ENCODE peak calls at places on chromosome 11, in eight cellular contexts. One of them, this sample, is unnamed. For H3K4me1, the result is how much of the 10 kb centered on the place peaks cover.

GRCh38 chr11:92854952-92855351 is 114.5 kb upstream of the MTNR1B start:
- DNase-seq in CD8-positive, alpha-beta T cell: no peak
- DNase-seq in H9: no peak
- DNase-seq in effector memory CD4-positive, alpha-beta T cell: no peak
- DNase-seq in fibroblast of lung: peak
- DNase-seq in CD8-positive, alpha-beta memory T cell: no peak
- DNase-seq in prostate gland: no peak
- DNase-seq in tibial nerve: no peak
- DNase-seq in this sample: no peak

GRCh38 chr11:117900720-117901440 is 24.4 kb upstream of the FXYD6 start:
- DNase-seq in fibroblast of lung: no peak
- DNase-seq in prostate gland: no peak
- DNase-seq in CD8-positive, alpha-beta T cell: no peak
- DNase-seq in tibial nerve: no peak
- DNase-seq in H9: no peak
- DNase-seq in effector memory CD4-positive, alpha-beta T cell: no peak
- DNase-seq in CD8-positive, alpha-beta memory T cell: no peak
- DNase-seq in this sample: peak

GRCh38 chr11:122229078-122229477 is 113.1 kb upstream of the BLID start:
- DNase-seq in H9: no peak
- DNase-seq in fibroblast of lung: peak
- DNase-seq in tibial nerve: no peak
- DNase-seq in CD8-positive, alpha-beta T cell: no peak
- DNase-seq in CD8-positive, alpha-beta memory T cell: no peak
- DNase-seq in effector memory CD4-positive, alpha-beta T cell: no peak
- DNase-seq in prostate gland: no peak
- DNase-seq in this sample: no peak

GRCh38 chr11:73194593-73194992 is 23.5 kb upstream of the P2RY2 start:
- DNase-seq in prostate gland: peak
- DNase-seq in CD8-positive, alpha-beta T cell: no peak
- DNase-seq in tibial nerve: no peak
- DNase-seq in H9: no peak
- DNase-seq in effector memory CD4-positive, alpha-beta T cell: no peak
- DNase-seq in fibroblast of lung: no peak
- DNase-seq in CD8-positive, alpha-beta memory T cell: no peak
- DNase-seq in this sample: no peak

GRCh38 chr11:79253280-79253679 is 187.6 kb downstream of the TENM4 start:
- DNase-seq in tibial nerve: no peak
- DNase-seq in prostate gland: no peak
- DNase-seq in CD8-positive, alpha-beta memory T cell: no peak
- DNase-seq in effector memory CD4-positive, alpha-beta T cell: no peak
- DNase-seq in fibroblast of lung: no peak
- DNase-seq in CD8-positive, alpha-beta T cell: no peak
- DNase-seq in H9: no peak
- DNase-seq in this sample: no peak

GRCh38 chr11:13223112-13223511 is 54.5 kb upstream of the BMAL1 start:
- DNase-seq in CD8-positive, alpha-beta T cell: no peak
- DNase-seq in prostate gland: no peak
- DNase-seq in fibroblast of lung: no peak
- DNase-seq in CD8-positive, alpha-beta memory T cell: no peak
- DNase-seq in H9: no peak
- DNase-seq in effector memory CD4-positive, alpha-beta T cell: no peak
- DNase-seq in tibial nerve: no peak
- DNase-seq in this sample: no peak

GRCh38 chr11:134951305-134951700 is 539.3 kb upstream of the B3GAT1 start:
- DNase-seq in fibroblast of lung: peak
- DNase-seq in CD8-positive, alpha-beta memory T cell: no peak
- DNase-seq in CD8-positive, alpha-beta T cell: no peak
- DNase-seq in tibial nerve: no peak
- DNase-seq in H9: no peak
- DNase-seq in prostate gland: no peak
- DNase-seq in effector memory CD4-positive, alpha-beta T cell: no peak
- DNase-seq in this sample: no peak

GRCh38 chr11:45847908-45848316 is 637 bp downstream of the CRY2 start:
- DNase-seq in H9: peak
- DNase-seq in effector memory CD4-positive, alpha-beta T cell: peak
- DNase-seq in tibial nerve: no peak
- DNase-seq in fibroblast of lung: peak
- DNase-seq in CD8-positive, alpha-beta memory T cell: peak
- DNase-seq in prostate gland: peak
- DNase-seq in CD8-positive, alpha-beta T cell: no peak
- DNase-seq in this sample: peak

GRCh38 chr11:75267171-75267970 is 26.8 kb downstream of the TPBGL start:
- DNase-seq in effector memory CD4-positive, alpha-beta T cell: no peak
- DNase-seq in H9: no peak
- DNase-seq in fibroblast of lung: no peak
- DNase-seq in tibial nerve: no peak
- DNase-seq in prostate gland: no peak
- DNase-seq in CD8-positive, alpha-beta T cell: no peak
- DNase-seq in CD8-positive, alpha-beta memory T cell: no peak
- DNase-seq in this sample: peak

GRCh38 chr11:129766858-129767604 is 48.6 kb upstream of the TMEM45B start:
- DNase-seq in prostate gland: no peak
- DNase-seq in CD8-positive, alpha-beta memory T cell: no peak
- DNase-seq in tibial nerve: no peak
- DNase-seq in effector memory CD4-positive, alpha-beta T cell: no peak
- DNase-seq in CD8-positive, alpha-beta T cell: no peak
- DNase-seq in H9: peak
- DNase-seq in fibroblast of lung: peak
- DNase-seq in this sample: no peak

GRCh38 chr11:72015511-72016061 is 16.9 kb downstream of the IL18BP start:
- DNase-seq in fibroblast of lung: peak
- DNase-seq in H9: peak
- DNase-seq in CD8-positive, alpha-beta T cell: no peak
- DNase-seq in effector memory CD4-positive, alpha-beta T cell: no peak
- DNase-seq in tibial nerve: no peak
- DNase-seq in CD8-positive, alpha-beta memory T cell: no peak
- DNase-seq in prostate gland: no peak
- DNase-seq in this sample: peak

GRCh38 chr11:45593992-45594391 is 71.4 kb downstream of the CHST1 start:
- DNase-seq in effector memory CD4-positive, alpha-beta T cell: no peak
- DNase-seq in fibroblast of lung: no peak
- DNase-seq in CD8-positive, alpha-beta T cell: no peak
- DNase-seq in prostate gland: no peak
- DNase-seq in H9: no peak
- DNase-seq in tibial nerve: no peak
- DNase-seq in CD8-positive, alpha-beta memory T cell: no peak
- DNase-seq in this sample: no peak

GRCh38 chr11:62792193-62792575 is 378 bp upstream of the TMEM223 start:
- DNase-seq in effector memory CD4-positive, alpha-beta T cell: no peak
- DNase-seq in CD8-positive, alpha-beta memory T cell: no peak
- DNase-seq in tibial nerve: no peak
- DNase-seq in H9: peak
- DNase-seq in fibroblast of lung: peak
- DNase-seq in prostate gland: no peak
- DNase-seq in CD8-positive, alpha-beta T cell: no peak
- DNase-seq in this sample: no peak

GRCh38 chr11:35335226-35335625 is 84.1 kb downstream of the SLC1A2 start:
- DNase-seq in CD8-positive, alpha-beta T cell: no peak
- DNase-seq in effector memory CD4-positive, alpha-beta T cell: no peak
- DNase-seq in H9: no peak
- DNase-seq in fibroblast of lung: no peak
- DNase-seq in tibial nerve: no peak
- DNase-seq in CD8-positive, alpha-beta memory T cell: no peak
- DNase-seq in prostate gland: no peak
- DNase-seq in this sample: no peak

GRCh38 chr11:65424200-65425104 is 1.9 kb downstream of the NEAT1 start:
- DNase-seq in H9: no peak
- DNase-seq in tibial nerve: no peak
- DNase-seq in CD8-positive, alpha-beta memory T cell: no peak
- DNase-seq in fibroblast of lung: peak
- DNase-seq in CD8-positive, alpha-beta T cell: peak
- DNase-seq in prostate gland: no peak
- DNase-seq in effector memory CD4-positive, alpha-beta T cell: peak
- DNase-seq in this sample: peak

GRCh38 chr11:1739576-1739975 is 10.8 kb downstream of the IFITM10 start:
- DNase-seq in H9: no peak
- DNase-seq in CD8-positive, alpha-beta T cell: no peak
- DNase-seq in effector memory CD4-positive, alpha-beta T cell: no peak
- DNase-seq in tibial nerve: no peak
- DNase-seq in CD8-positive, alpha-beta memory T cell: no peak
- DNase-seq in prostate gland: no peak
- DNase-seq in fibroblast of lung: no peak
- DNase-seq in this sample: peak

GRCh38 chr11:109644158-109644557 is 222.2 kb downstream of the C11orf87 start:
- DNase-seq in prostate gland: no peak
- DNase-seq in effector memory CD4-positive, alpha-beta T cell: no peak
- DNase-seq in H9: no peak
- DNase-seq in CD8-positive, alpha-beta T cell: no peak
- DNase-seq in tibial nerve: no peak
- DNase-seq in fibroblast of lung: peak
- DNase-seq in CD8-positive, alpha-beta memory T cell: no peak
- DNase-seq in this sample: no peak

GRCh38 chr11:119590651-119591308 is 138.2 kb downstream of the NECTIN1 start:
- DNase-seq in H9: peak
- DNase-seq in tibial nerve: no peak
- DNase-seq in prostate gland: peak
- DNase-seq in fibroblast of lung: peak
- DNase-seq in effector memory CD4-positive, alpha-beta T cell: no peak
- DNase-seq in CD8-positive, alpha-beta memory T cell: no peak
- DNase-seq in CD8-positive, alpha-beta T cell: no peak
- DNase-seq in this sample: no peak

GRCh38 chr11:77592727-77593126 is 3.0 kb downstream of the AQP11 start:
- DNase-seq in tibial nerve: no peak
- DNase-seq in CD8-positive, alpha-beta T cell: no peak
- DNase-seq in effector memory CD4-positive, alpha-beta T cell: no peak
- DNase-seq in fibroblast of lung: no peak
- DNase-seq in prostate gland: no peak
- DNase-seq in H9: no peak
- DNase-seq in CD8-positive, alpha-beta memory T cell: no peak
- DNase-seq in this sample: no peak

DNA sequence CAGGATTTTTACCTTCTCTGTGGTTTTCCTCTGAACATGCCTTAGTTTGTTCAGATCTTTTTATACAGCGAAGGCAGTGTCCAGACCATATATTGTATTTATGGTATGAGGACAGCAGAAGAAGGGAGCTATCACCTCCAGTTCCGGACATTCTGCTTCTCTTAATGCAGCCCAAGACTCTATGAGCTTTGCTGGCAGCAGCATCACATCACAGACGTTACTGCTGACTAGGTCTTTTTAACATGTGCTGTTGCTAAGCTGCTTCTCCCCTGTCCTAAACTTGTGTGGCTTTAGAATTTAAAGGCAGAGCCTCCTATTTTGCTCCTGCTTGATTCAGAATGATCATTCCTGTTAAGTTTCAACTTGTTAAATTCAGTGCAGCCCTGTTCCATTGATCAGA is 13.4 kb downstream of the MICAL2 start:
- DNase-seq in effector memory CD4-positive, alpha-beta T cell: no peak
- DNase-seq in fibroblast of lung: no peak
- DNase-seq in prostate gland: no peak
- DNase-seq in CD8-positive, alpha-beta T cell: no peak
- DNase-seq in CD8-positive, alpha-beta memory T cell: no peak
- DNase-seq in H9: no peak
- DNase-seq in tibial nerve: no peak
- DNase-seq in this sample: no peak
- H3K27ac ChIP-seq in effector memory CD4-positive, alpha-beta T cell: no peak
- H3K27ac ChIP-seq in fibroblast of lung: peak
- H3K27ac ChIP-seq in prostate gland: no peak
- H3K27ac ChIP-seq in CD8-positive, alpha-beta T cell: no peak
- H3K27ac ChIP-seq in CD8-positive, alpha-beta memory T cell: peak
- H3K27ac ChIP-seq in H9: no peak
- H3K27ac ChIP-seq in tibial nerve: peak
- H3K27ac ChIP-seq in this sample: peak

GRCh38 chr11:63875506-63875905 is 36.6 kb downstream of the MARK2 start:
- DNase-seq in H9: no peak
- DNase-seq in effector memory CD4-positive, alpha-beta T cell: no peak
- DNase-seq in CD8-positive, alpha-beta memory T cell: no peak
- DNase-seq in tibial nerve: no peak
- DNase-seq in CD8-positive, alpha-beta T cell: no peak
- DNase-seq in fibroblast of lung: no peak
- DNase-seq in prostate gland: no peak
- DNase-seq in this sample: no peak
- H3K4me1 ChIP-seq in H9: under half
- H3K4me1 ChIP-seq in effector memory CD4-positive, alpha-beta T cell: under half
- H3K4me1 ChIP-seq in CD8-positive, alpha-beta memory T cell: half or more
- H3K4me1 ChIP-seq in tibial nerve: half or more
- H3K4me1 ChIP-seq in CD8-positive, alpha-beta T cell: half or more
- H3K4me1 ChIP-seq in fibroblast of lung: under half
- H3K4me1 ChIP-seq in prostate gland: under half
- H3K4me1 ChIP-seq in this sample: half or more

DNA sequence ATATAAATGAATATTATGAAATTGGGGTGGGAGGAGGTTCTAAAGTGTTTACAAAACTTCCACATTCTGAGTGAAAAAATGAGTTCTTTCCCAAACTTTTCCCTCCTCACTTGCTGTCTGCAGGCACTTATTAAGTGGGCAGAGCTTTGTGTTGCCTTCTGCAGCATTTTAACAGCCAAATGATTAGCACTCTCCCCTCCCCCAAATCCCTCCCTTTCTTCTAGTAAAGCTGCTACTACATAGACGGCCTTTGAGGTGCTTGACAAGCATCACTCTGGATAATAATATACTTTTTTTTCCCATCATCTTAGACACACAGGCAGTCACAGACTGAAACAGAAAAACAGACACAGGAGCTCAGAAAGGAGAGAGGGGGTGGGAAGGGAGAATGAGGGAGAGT is 493.5 kb downstream of the DLG2 start:
- DNase-seq in CD8-positive, alpha-beta T cell: no peak
- DNase-seq in prostate gland: no peak
- DNase-seq in H9: no peak
- DNase-seq in fibroblast of lung: no peak
- DNase-seq in effector memory CD4-positive, alpha-beta T cell: no peak
- DNase-seq in tibial nerve: no peak
- DNase-seq in CD8-positive, alpha-beta memory T cell: no peak
- DNase-seq in this sample: no peak
- H3K27ac ChIP-seq in CD8-positive, alpha-beta T cell: no peak
- H3K27ac ChIP-seq in prostate gland: no peak
- H3K27ac ChIP-seq in H9: no peak
- H3K27ac ChIP-seq in fibroblast of lung: no peak
- H3K27ac ChIP-seq in effector memory CD4-positive, alpha-beta T cell: no peak
- H3K27ac ChIP-seq in tibial nerve: no peak
- H3K27ac ChIP-seq in CD8-positive, alpha-beta memory T cell: no peak
- H3K27ac ChIP-seq in this sample: no peak

GRCh38 chr11:57312511-57313021 is 12.2 kb downstream of the TNKS1BP1 start:
- DNase-seq in CD8-positive, alpha-beta memory T cell: no peak
- DNase-seq in CD8-positive, alpha-beta T cell: no peak
- DNase-seq in tibial nerve: no peak
- DNase-seq in prostate gland: no peak
- DNase-seq in H9: no peak
- DNase-seq in effector memory CD4-positive, alpha-beta T cell: no peak
- DNase-seq in fibroblast of lung: no peak
- DNase-seq in this sample: peak

GRCh38 chr11:57314221-57314973 is 10.4 kb downstream of the TNKS1BP1 start:
- DNase-seq in effector memory CD4-positive, alpha-beta T cell: no peak
- DNase-seq in prostate gland: no peak
- DNase-seq in fibroblast of lung: no peak
- DNase-seq in H9: no peak
- DNase-seq in CD8-positive, alpha-beta T cell: no peak
- DNase-seq in CD8-positive, alpha-beta memory T cell: no peak
- DNase-seq in tibial nerve: no peak
- DNase-seq in this sample: peak

GRCh38 chr11:57313788-57314135 is 11.0 kb downstream of the TNKS1BP1 start:
- DNase-seq in tibial nerve: no peak
- DNase-seq in effector memory CD4-positive, alpha-beta T cell: no peak
- DNase-seq in fibroblast of lung: no peak
- DNase-seq in H9: no peak
- DNase-seq in prostate gland: no peak
- DNase-seq in CD8-positive, alpha-beta memory T cell: no peak
- DNase-seq in CD8-positive, alpha-beta T cell: no peak
- DNase-seq in this sample: peak

GRCh38 chr11:57311109-57311936 is 13.4 kb downstream of the TNKS1BP1 start:
- DNase-seq in effector memory CD4-positive, alpha-beta T cell: no peak
- DNase-seq in CD8-positive, alpha-beta memory T cell: no peak
- DNase-seq in tibial nerve: peak
- DNase-seq in fibroblast of lung: peak
- DNase-seq in prostate gland: peak
- DNase-seq in CD8-positive, alpha-beta T cell: peak
- DNase-seq in H9: peak
- DNase-seq in this sample: peak

GRCh38 chr11:57313071-57313787 is 11.5 kb downstream of the TNKS1BP1 start:
- DNase-seq in CD8-positive, alpha-beta memory T cell: no peak
- DNase-seq in fibroblast of lung: no peak
- DNase-seq in tibial nerve: no peak
- DNase-seq in CD8-positive, alpha-beta T cell: no peak
- DNase-seq in prostate gland: no peak
- DNase-seq in H9: no peak
- DNase-seq in effector memory CD4-positive, alpha-beta T cell: no peak
- DNase-seq in this sample: peak
- H3K4me1 ChIP-seq in CD8-positive, alpha-beta memory T cell: under half
- H3K4me1 ChIP-seq in fibroblast of lung: under half
- H3K4me1 ChIP-seq in tibial nerve: half or more
- H3K4me1 ChIP-seq in CD8-positive, alpha-beta T cell: under half
- H3K4me1 ChIP-seq in prostate gland: under half
- H3K4me1 ChIP-seq in H9: under half
- H3K4me1 ChIP-seq in effector memory CD4-positive, alpha-beta T cell: under half
- H3K4me1 ChIP-seq in this sample: half or more

This sample was measured in upper lobe of right lung.